ENCODE peak calls at places on chromosomes 6 and 20, in seven cellular contexts. N, J, R, S, Y, D and K are unnamed samples.

GRCh38 chr20:21315138-21315537 is 12.0 kb downstream of the XRN2 start:
- DNase-seq in N (no peak), J (no peak), R (no peak), S (no peak), Y (no peak), D (no peak), K (no peak)

GRCh38 chr6:169966312-169967181 is 215.1 kb downstream of the ERMARD start:
- DNase-seq in N (no peak), J (peak), R (no peak), S (no peak), Y (no peak), D (peak), K (no peak)

GRCh38 chr6:70616728-70617260 is 50.1 kb downstream of the SDHAF4 start:
- DNase-seq in N (no peak), J (no peak), R (no peak), S (no peak), Y (no peak), D (no peak), K (no peak)

GRCh38 chr20:45867811-45868176 is 10.4 kb downstream of the ZSWIM3 start:
- DNase-seq in N (no peak), J (no peak), R (no peak), S (no peak), Y (no peak), D (no peak), K (no peak)

GRCh38 chr6:27605401-27606342 is 132.8 kb upstream of the ZNF184 start:
- DNase-seq in N (no peak), J (no peak), R (peak), S (no peak), Y (no peak), D (no peak), K (no peak)

GRCh38 chr20:4064118-4064962 is 49.0 kb upstream of the RNF24 start:
- DNase-seq in N (peak), J (peak), R (no peak), S (no peak), Y (no peak), D (peak), K (peak)

GRCh38 chr6:38138374-38138773 is 318.8 kb downstream of the ZFAND3 start:
- DNase-seq in N (no peak), J (no peak), R (peak), S (no peak), Y (no peak), D (no peak), K (no peak)

GRCh38 chr6:168264593-168265335 is 54.8 kb downstream of the DACT2 start:
- DNase-seq in N (no peak), J (peak), R (no peak), S (no peak), Y (no peak), D (no peak), K (peak)

GRCh38 chr20:19692685-19693119 is 65.4 kb upstream of the RIN2 start:
- DNase-seq in N (peak), J (peak), R (peak), S (peak), Y (peak), D (peak), K (peak)

GRCh38 chr6:149261364-149261763 is 56.1 kb upstream of the TAB2 start:
- DNase-seq in N (no peak), J (no peak), R (no peak), S (no peak), Y (no peak), D (no peak), K (no peak)

GRCh38 chr6:30678964-30679726 is 6.3 kb upstream of the DHX16 start:
- DNase-seq in N (peak), J (peak), R (no peak), S (peak), Y (peak), D (peak), K (peak)

GRCh38 chr6:138544521-138544920 is 45.2 kb upstream of the NHSL1 start:
- DNase-seq in N (no peak), J (no peak), R (no peak), S (no peak), Y (no peak), D (no peak), K (no peak)

GRCh38 chr20:16208443-16208842 is 364.8 kb downstream of the KIF16B start:
- DNase-seq in N (no peak), J (no peak), R (no peak), S (no peak), Y (no peak), D (no peak), K (no peak)

GRCh38 chr6:151609146-151609962 is 115.5 kb downstream of the CCDC170 start:
- DNase-seq in N (no peak), J (peak), R (no peak), S (no peak), Y (no peak), D (no peak), K (no peak)

GRCh38 chr6:17267586-17267985 is 13.6 kb upstream of the RBM24 start:
- DNase-seq in N (no peak), J (no peak), R (no peak), S (no peak), Y (no peak), D (no peak), K (no peak)

GRCh38 chr6:154399097-154399496 is 42.5 kb upstream of the IPCEF1 start:
- DNase-seq in N (no peak), J (no peak), R (no peak), S (no peak), Y (no peak), D (no peak), K (no peak)

GRCh38 chr20:47620808-47621805 is 119.4 kb downstream of the NCOA3 start:
- DNase-seq in N (no peak), J (no peak), R (no peak), S (no peak), Y (no peak), D (no peak), K (no peak)

GRCh38 chr20:17909745-17910345 is 58.7 kb downstream of the SNX5 start:
- DNase-seq in N (no peak), J (no peak), R (no peak), S (no peak), Y (no peak), D (no peak), K (no peak)

GRCh38 chr6:14074723-14075503 is 42.7 kb upstream of the CD83 start:
- DNase-seq in N (no peak), J (peak), R (no peak), S (no peak), Y (no peak), D (no peak), K (no peak)

GRCh38 chr6:4776493-4776966 is 326 bp downstream of the CDYL start:
- DNase-seq in N (no peak), J (peak), R (no peak), S (peak), Y (peak), D (no peak), K (peak)

GRCh38 chr20:39849664-39850063 is 839.4 kb downstream of the MAFB start:
- DNase-seq in N (peak), J (peak), R (no peak), S (no peak), Y (no peak), D (peak), K (peak)

GRCh38 chr20:36461600-36462439 is 79.5 kb upstream of the MYL9 start:
- DNase-seq in N (peak), J (peak), R (no peak), S (peak), Y (peak), D (peak), K (peak)

GRCh38 chr6:169379495-169380070 is 125.9 kb upstream of the THBS2 start:
- DNase-seq in N (no peak), J (no peak), R (no peak), S (no peak), Y (no peak), D (no peak), K (no peak)

GRCh38 chr20:44702776-44703175 is 12.4 kb upstream of the CCN5 start:
- DNase-seq in N (peak), J (peak), R (no peak), S (no peak), Y (no peak), D (peak), K (peak)

GRCh38 chr20:48723308-48724264 is 104.2 kb downstream of the PREX1 start:
- DNase-seq in N (no peak), J (no peak), R (no peak), S (no peak), Y (no peak), D (peak), K (peak)

DNA sequence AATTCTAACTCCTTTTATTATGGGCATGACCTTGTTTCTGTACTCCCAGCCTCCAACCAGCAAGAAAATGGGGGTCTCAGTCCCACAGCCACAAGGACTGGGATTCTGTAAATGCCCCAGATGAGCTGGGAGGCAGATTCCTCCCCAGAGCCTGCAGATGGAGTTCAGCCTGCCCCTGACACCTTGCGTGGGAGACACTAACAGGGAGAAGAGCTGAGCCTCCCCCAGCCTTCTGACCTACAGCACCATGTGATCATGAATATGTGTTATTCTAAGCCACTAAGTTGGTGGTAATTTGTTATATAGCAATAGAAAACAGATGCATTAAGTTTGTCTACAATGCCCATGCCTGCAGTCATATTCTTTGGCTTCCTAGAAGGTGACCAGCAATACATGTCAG is 39.7 kb downstream of the SLC22A3 start:
- DNase-seq in N (no peak), J (no peak), R (no peak), S (no peak), Y (no peak), D (no peak), K (no peak)
- H3K27ac ChIP-seq in N (no peak), J (no peak), R (no peak), S (no peak), Y (no peak), D (no peak), K (no peak)

GRCh38 chr6:152636675-152637421 is at the start of gene SYNE1:
- DNase-seq in N (peak), J (peak), R (no peak), S (peak), Y (no peak), D (peak), K (peak)

GRCh38 chr6:152648090-152648489 is 10.9 kb upstream of the SYNE1 start:
- DNase-seq in N (no peak), J (no peak), R (no peak), S (no peak), Y (no peak), D (no peak), K (no peak)

GRCh38 chr6:152637422-152638047 is 373 bp upstream of the SYNE1 start:
- DNase-seq in N (no peak), J (no peak), R (no peak), S (no peak), Y (no peak), D (no peak), K (no peak)

DNA sequence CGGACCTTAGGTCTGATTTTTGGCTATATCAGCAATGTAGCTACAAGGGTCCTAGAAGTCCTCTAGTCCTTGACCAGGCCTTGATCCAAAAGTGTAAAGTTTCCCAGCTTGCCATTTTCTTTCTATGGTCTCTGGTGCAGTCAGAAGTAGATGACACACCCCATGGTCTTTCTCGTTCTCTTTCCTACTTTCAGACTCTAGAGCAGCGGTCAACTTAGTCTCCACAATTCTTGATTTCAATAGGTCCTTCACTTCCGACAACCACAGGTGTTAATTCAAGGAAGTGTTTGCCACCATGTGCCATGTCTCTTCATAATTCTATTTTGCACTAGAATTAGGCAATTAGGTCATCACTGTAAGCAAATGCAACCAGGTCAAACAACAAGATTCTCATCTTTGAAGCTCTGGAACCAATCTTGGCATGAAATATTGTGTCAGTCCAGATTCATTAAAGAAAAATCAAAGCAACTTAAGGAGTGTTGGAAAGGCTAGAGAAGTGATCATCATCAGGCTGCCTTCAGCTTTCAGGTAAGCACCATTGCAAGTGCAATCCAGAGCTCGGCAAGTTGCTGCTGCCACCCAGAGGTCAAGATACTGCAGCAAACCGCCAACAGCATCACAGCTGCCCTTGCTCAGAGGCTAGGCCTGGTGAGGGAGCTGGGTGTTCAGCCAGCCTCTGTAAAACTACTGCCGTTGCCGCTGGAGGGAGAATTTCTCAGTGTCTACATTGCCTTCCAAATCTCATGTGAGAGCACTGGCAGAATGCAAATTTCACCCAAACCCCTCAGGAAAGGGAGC is 5.6 kb upstream of the SYNE1 start:
- DNase-seq in N (peak), J (peak), R (peak), S (peak), Y (no peak), D (peak), K (peak)
- H3K27ac ChIP-seq in N (no peak), J (no peak), R (no peak), S (no peak), Y (no peak), D (no peak), K (no peak)

GRCh38 chr6:119466226-119466625 is 116.7 kb upstream of the MAN1A1 start:
- DNase-seq in N (no peak), J (no peak), R (no peak), S (no peak), Y (no peak), D (no peak), K (no peak)
- H3K27ac ChIP-seq in N (no peak), J (no peak), R (no peak), S (no peak), Y (no peak), D (no peak), K (no peak)

DNA sequence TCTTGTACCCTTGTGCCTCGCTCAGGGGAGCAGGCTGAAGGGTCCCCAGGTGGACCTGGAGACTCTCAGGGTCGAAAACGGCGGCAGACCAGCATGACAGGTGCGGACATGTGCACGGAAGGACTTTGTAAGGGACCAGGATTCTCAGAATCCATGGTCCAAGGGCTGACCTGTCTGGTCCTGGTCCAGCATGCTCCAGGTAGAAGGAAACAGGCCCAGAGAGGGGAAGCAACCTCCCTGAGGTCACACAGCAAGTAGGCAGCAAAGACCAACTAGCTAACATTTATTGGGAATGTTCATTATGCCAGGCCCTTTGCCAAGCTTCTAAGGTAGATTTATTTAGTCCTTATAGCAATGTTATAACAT is 5.9 kb downstream of the CDKN1A start:
- DNase-seq in N (no peak), J (no peak), R (no peak), S (no peak), Y (no peak), D (no peak), K (no peak)
- H3K27ac ChIP-seq in N (no peak), J (no peak), R (no peak), S (no peak), Y (no peak), D (no peak), K (no peak)

GRCh38 chr6:158041370-158041769 is 59.7 kb downstream of the SYNJ2 start:
- DNase-seq in N (no peak), J (no peak), R (no peak), S (peak), Y (no peak), D (no peak), K (peak)
- H3K27ac ChIP-seq in N (no peak), J (no peak), R (no peak), S (peak), Y (no peak), D (no peak), K (no peak)